ENCODE peak calls at places on chromosomes 3 and 15, in ten cellular contexts. C, S, N, D, Q, Z, I, U, A and B are unnamed samples.
A peak's percentile ranks its signal among the peaks of the same experiment; 100 is the strongest.

GRCh38 chr3:70233112-70233511 is 79.3 kb downstream of the MDFIC2 start:
- DNase-seq in C (no peak), S (no peak), N (no peak), D (no peak), Q (no peak), Z (no peak), I (no peak), U (no peak), A (no peak), B (no peak)

GRCh38 chr3:8962226-8962861 is 928 bp downstream of the RAD18 start:
- DNase-seq in C (no peak), S (no peak), N (no peak), D (no peak), Q (peak; percentile 18), Z (no peak), I (no peak), U (no peak), A (no peak), B (no peak)

GRCh38 chr15:82858932-82859331 is 49.5 kb downstream of the WHAMM start:
- DNase-seq in C (no peak), S (no peak), N (no peak), D (no peak), Q (no peak), Z (no peak), I (no peak), U (no peak), A (no peak), B (no peak)

GRCh38 chr15:94840794-94841587 is 609.6 kb downstream of the MCTP2 start:
- DNase-seq in C (no peak), S (no peak), N (peak; percentile 43), D (no peak), Q (no peak), Z (no peak), I (no peak), U (no peak), A (no peak), B (no peak)

GRCh38 chr15:77426871-77427270 is 6.2 kb downstream of the HMG20A start:
- DNase-seq in C (no peak), S (no peak), N (no peak), D (no peak), Q (no peak), Z (no peak), I (no peak), U (no peak), A (no peak), B (no peak)

GRCh38 chr3:151895881-151896661 is 22.6 kb downstream of the SUCNR1 start:
- DNase-seq in C (no peak), S (no peak), N (no peak), D (no peak), Q (no peak), Z (no peak), I (no peak), U (no peak), A (no peak), B (no peak)

GRCh38 chr3:14451844-14452533 is 49.6 kb downstream of the SLC6A6 start:
- DNase-seq in C (no peak), S (no peak), N (peak; percentile 55), D (peak; percentile 40), Q (peak; percentile 87), Z (no peak), I (peak; percentile 68), U (no peak), A (peak; percentile 58), B (no peak)

GRCh38 chr3:39150803-39151631 is 2.4 kb downstream of the CSRNP1 start:
- DNase-seq in C (peak; percentile 24), S (no peak), N (peak; percentile 69), D (peak; percentile 91), Q (peak; percentile 94), Z (peak; percentile 48), I (peak; percentile 87), U (peak; percentile 43), A (peak; percentile 73), B (peak; percentile 41)

GRCh38 chr3:125000661-125001060 is 55.1 kb downstream of the HEG1 start:
- DNase-seq in C (no peak), S (no peak), N (no peak), D (no peak), Q (no peak), Z (no peak), I (no peak), U (no peak), A (no peak), B (no peak)

GRCh38 chr3:29889230-29889629 is 608.4 kb downstream of the RBMS3 start:
- DNase-seq in C (no peak), S (no peak), N (no peak), D (no peak), Q (no peak), Z (no peak), I (no peak), U (no peak), A (no peak), B (no peak)

GRCh38 chr3:133418361-133418760 is 18.5 kb downstream of the BFSP2 start:
- DNase-seq in C (no peak), S (no peak), N (no peak), D (no peak), Q (no peak), Z (no peak), I (no peak), U (no peak), A (no peak), B (no peak)